ENCODE peak calls at places on chromosomes 13 and 19, in six cellular contexts. H is psoas muscle, P is breast epithelium, Q is left lung, D is tibial artery, R is HAP-1. W is an unnamed sample.
A peak's percentile ranks its signal among the peaks of the same experiment; 100 is the strongest.

GRCh38 chr19:55672418-55672817 is 2.6 kb upstream of the EPN1 start:
- DNase-seq in P (no peak), H (no peak), R (no peak), Q (no peak), D (no peak), W (peak; percentile 50)

GRCh38 chr13:76980075-76980718 is 11.7 kb upstream of the CLN5 start:
- DNase-seq in Q (peak; percentile 82), H (peak; percentile 79), R (peak; percentile 41), P (peak; percentile 44), D (peak; percentile 83), W (peak; percentile 86)

GRCh38 chr13:27054760-27055159 is 116.9 kb downstream of the USP12 start:
- DNase-seq in R (no peak), P (no peak), Q (no peak), H (no peak), D (no peak), W (no peak)

GRCh38 chr13:75770164-75771145 is 134.3 kb downstream of the LMO7 start:
- DNase-seq in H (no peak), D (no peak), Q (no peak), P (no peak), R (no peak), W (no peak)

GRCh38 chr13:24741016-24741662 is 22.8 kb upstream of the RNF17 start:
- DNase-seq in H (no peak), R (no peak), D (no peak), Q (no peak), P (no peak), W (no peak)

GRCh38 chr13:30932481-30933333 is at the start of gene TEX26:
- DNase-seq in R (no peak), D (no peak), H (no peak), P (no peak), Q (no peak), W (peak; percentile 60)

GRCh38 chr19:44745386-44745831 is 3.1 kb upstream of the BCL3 start:
- DNase-seq in P (peak; percentile 51), Q (peak; percentile 82), H (peak; percentile 85), R (no peak), D (peak; percentile 86), W (no peak)

GRCh38 chr13:73090116-73090811 is 31.5 kb downstream of the KLF5 start:
- DNase-seq in P (peak; percentile 35), Q (peak; percentile 52), D (no peak), H (no peak), R (no peak), W (peak; percentile 64)

GRCh38 chr13:27211771-27212364 is 39.5 kb upstream of the RPL21 start:
- DNase-seq in R (no peak), H (no peak), D (no peak), Q (no peak), P (no peak), W (peak; percentile 77)

GRCh38 chr13:92122454-92122853 is 724.0 kb downstream of the GPC5 start:
- DNase-seq in Q (no peak), H (no peak), D (no peak), R (no peak), P (no peak), W (peak; percentile 29)

GRCh38 chr19:17720487-17720839 is 1.2 kb downstream of the MAP1S start:
- DNase-seq in P (no peak), D (no peak), Q (no peak), R (no peak), H (no peak), W (no peak)

GRCh38 chr19:8459520-8460260 is 14.9 kb downstream of the HNRNPM start:
- DNase-seq in R (no peak), D (no peak), P (no peak), Q (no peak), H (no peak), W (peak; percentile 63)

GRCh38 chr19:51098366-51099069 is 9.7 kb downstream of the CTU1 start:
- DNase-seq in P (no peak), D (no peak), R (no peak), Q (peak; percentile 54), H (peak; percentile 37), W (peak; percentile 33)

GRCh38 chr13:46839399-46839798 is 42.4 kb upstream of the ESD start:
- DNase-seq in H (no peak), R (no peak), Q (no peak), D (no peak), P (no peak), W (no peak)

GRCh38 chr13:46845146-46845545 is 48.2 kb upstream of the ESD start:
- DNase-seq in Q (no peak), R (no peak), H (no peak), D (no peak), P (no peak), W (no peak)

GRCh38 chr13:46850214-46850613 is 46.6 kb downstream of the HTR2A start:
- DNase-seq in R (no peak), H (no peak), Q (no peak), P (no peak), D (no peak), W (no peak)

GRCh38 chr13:46846736-46847135 is 49.8 kb upstream of the ESD start:
- DNase-seq in R (no peak), P (no peak), H (no peak), Q (no peak), D (no peak), W (peak; percentile 12)

DNA sequence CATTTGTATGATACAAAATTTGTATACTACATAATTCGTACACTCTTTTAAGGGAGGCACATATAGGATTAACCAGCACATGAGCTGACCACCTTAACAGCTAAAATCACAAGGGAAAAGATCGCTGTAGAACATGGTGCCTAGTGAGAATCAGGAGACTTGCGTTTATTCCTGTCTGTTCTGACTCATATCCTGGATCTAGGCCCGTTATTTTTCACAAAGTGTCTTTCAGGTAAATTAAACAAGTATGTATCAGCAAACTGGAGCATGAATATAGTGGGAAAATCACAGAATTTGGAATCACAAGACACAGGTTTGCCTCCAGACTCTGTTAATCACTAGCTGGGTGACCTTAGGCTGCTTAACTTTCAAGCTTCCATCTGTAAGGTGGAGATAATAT is 47.5 kb upstream of the ESD start:
- DNase-seq in R (no peak), D (no peak), H (no peak), P (no peak), Q (no peak), W (no peak)
- H3K4me3 ChIP-seq in R (no peak overlapping the region), D (no peak overlapping the region), H (no peak overlapping the region), P (no peak overlapping the region), Q (no peak overlapping the region), W (no peak overlapping the region)

GRCh38 chr19:13101590-13102415 is 855 bp downstream of the LYL1 start:
- DNase-seq in P (no peak), D (no peak), R (no peak), H (no peak), Q (no peak), W (no peak)

GRCh38 chr19:13100871-13101589 is 1.6 kb downstream of the LYL1 start:
- DNase-seq in P (no peak), R (no peak), Q (no peak), D (peak; percentile 69), H (no peak), W (no peak)

GRCh38 chr19:13102666-13103584 is at the start of gene LYL1:
- DNase-seq in D (peak; percentile 86), P (no peak), Q (peak; percentile 88), R (no peak), H (peak; percentile 76), W (peak; percentile 84)

GRCh38 chr19:13103585-13103923 is 896 bp upstream of the LYL1 start:
- DNase-seq in R (no peak), H (no peak), P (no peak), Q (no peak), D (no peak), W (no peak)

DNA sequence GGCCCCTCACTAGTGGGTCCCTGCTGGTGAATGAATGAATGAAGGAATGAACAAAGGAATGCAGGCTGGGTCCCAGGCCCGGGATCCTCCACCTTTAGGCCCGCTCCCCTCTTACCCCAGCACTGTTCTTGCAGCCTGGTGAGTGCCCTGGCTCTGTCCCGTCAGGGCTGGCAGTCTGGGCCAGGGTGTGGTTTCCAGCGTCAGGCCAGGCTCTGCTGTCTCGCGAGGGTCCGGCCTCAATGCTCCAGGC is 317 bp downstream of the LYL1 start:
- DNase-seq in P (no peak), H (no peak), D (no peak), R (no peak), Q (no peak), W (no peak)
- H3K27me3 ChIP-seq in P (no peaks in the 10 kb centered on the region), H (no peaks in the 10 kb centered on the region), D (no peaks in the 10 kb centered on the region), R (peaks cover 3% of the 10 kb centered on the region), Q (no peaks in the 10 kb centered on the region), W (peaks cover 45% of the 10 kb centered on the region)

DNA sequence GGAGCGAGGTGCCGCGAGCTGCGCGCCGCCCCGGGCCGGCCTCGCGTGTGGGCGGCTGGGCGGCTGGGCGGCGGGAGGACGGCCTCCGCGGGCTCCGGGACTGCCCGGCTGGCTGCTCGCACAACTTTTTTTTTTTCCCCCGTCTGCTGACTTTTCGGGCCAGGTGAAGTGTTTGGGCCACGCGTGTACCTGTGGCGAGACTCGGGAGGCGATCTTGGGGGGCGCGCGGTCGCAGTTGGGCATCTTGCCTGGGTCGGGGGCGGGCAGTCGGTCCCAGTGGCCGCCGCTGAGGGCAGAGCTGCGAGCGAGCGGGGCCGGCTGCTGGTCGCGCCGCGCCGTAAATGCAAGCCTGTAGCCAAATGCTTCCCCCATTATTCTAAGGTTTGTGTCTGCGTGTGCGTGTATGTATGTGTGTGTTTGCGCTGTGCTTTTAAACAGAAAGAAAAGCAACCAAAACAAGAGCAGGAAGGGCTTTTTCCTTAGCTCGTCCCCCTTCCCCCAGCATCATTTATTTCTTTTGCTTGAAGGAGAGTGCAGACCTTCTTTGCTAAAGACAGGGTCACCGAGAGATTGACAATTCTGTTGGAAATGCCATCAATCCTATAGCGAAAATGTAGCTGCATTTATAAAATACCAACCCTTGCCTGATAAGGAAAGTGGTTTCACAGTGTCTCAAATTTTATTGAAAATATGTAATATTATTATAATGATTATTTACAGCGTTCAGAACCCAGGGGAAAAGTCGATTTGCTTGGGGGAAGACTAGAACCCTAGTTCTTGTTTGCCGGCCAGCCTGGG is 143.3 kb upstream of the ZNF536 start:
- DNase-seq in D (no peak), R (peak; percentile 27), H (no peak), P (no peak), Q (no peak), W (peak; percentile 47)
- H3K4me3 ChIP-seq in D (peak overlapping the region; percentile 53), R (peak overlapping the region; percentile 58), H (peak overlapping the region; percentile 67), P (peak overlapping the region; percentile 60), Q (no peak overlapping the region), W (peak overlapping the region; percentile 45)

GRCh38 chr13:66224644-66225043 is 1005.5 kb downstream of the PCDH9 start:
- DNase-seq in Q (no peak), H (no peak), P (no peak), R (peak; percentile 95), D (no peak), W (no peak)
- H3K27me3 ChIP-seq in Q (no peaks in the 10 kb centered on the region), H (no peaks in the 10 kb centered on the region), P (no peaks in the 10 kb centered on the region), R (no peaks in the 10 kb centered on the region), D (no peaks in the 10 kb centered on the region), W (no peaks in the 10 kb centered on the region)